ENCODE peak calls at places on chromosomes 4 and X, in five cellular contexts. P is cardiac muscle cell, O is fibroblast of lung, L is body of pancreas, S is suprapubic skin. H is an unnamed sample. For H3K36me3, the result is how much of the 10 kb centered on the place peaks cover.

GRCh38 chr4:63063765-63064164 is 1345.5 kb downstream of the TECRL start:
- DNase-seq in L (no peak), S (no peak), O (peak), P (no peak), H (no peak)

GRCh38 chr4:99790796-99791617 is 25.6 kb upstream of the DAPP1 start:
- DNase-seq in P (no peak), L (no peak), O (peak), S (no peak), H (no peak)

GRCh38 chr4:137510866-137511265 is 21.4 kb downstream of the PCDH18 start:
- DNase-seq in O (peak), P (no peak), L (peak), S (no peak), H (no peak)

GRCh38 chr4:9812530-9813340 is 31.3 kb downstream of the DRD5 start:
- DNase-seq in P (no peak), S (no peak), O (no peak), L (peak), H (no peak)

GRCh38 chr4:103137446-103137827 is 37.8 kb upstream of the BDH2 start:
- DNase-seq in O (peak), P (no peak), S (no peak), L (no peak), H (no peak)

GRCh38 chr4:39873823-39874222 is 103.9 kb downstream of the PDS5A start:
- DNase-seq in L (no peak), S (no peak), O (peak), P (no peak), H (no peak)

GRCh38 chrX:53045002-53045401 is 3.6 kb upstream of the GPR173 start:
- DNase-seq in P (no peak), S (no peak), O (no peak), L (no peak), H (no peak)

GRCh38 chr4:173167793-173168395 is 717 bp upstream of the GALNT7 start:
- DNase-seq in S (peak), P (peak), L (peak), O (peak), H (no peak)

GRCh38 chr4:985123-985830 is 1.6 kb upstream of the IDUA start:
- DNase-seq in L (peak), P (peak), O (peak), S (no peak), H (peak)

GRCh38 chr4:89598602-89599001 is 238.4 kb downstream of the SNCA start:
- DNase-seq in L (no peak), O (peak), S (no peak), P (no peak), H (no peak)

GRCh38 chrX:129771266-129771995 is 8.3 kb upstream of the SASH3 start:
- DNase-seq in P (no peak), O (no peak), L (no peak), S (no peak), H (no peak)

GRCh38 chrX:48736303-48736702 is 25.2 kb upstream of the GLOD5 start:
- DNase-seq in P (no peak), O (no peak), S (no peak), L (no peak), H (no peak)

GRCh38 chrX:129000018-129000417 is 523.3 kb downstream of the SMARCA1 start:
- DNase-seq in L (no peak), O (no peak), P (no peak), S (no peak), H (no peak)

GRCh38 chrX:103607385-103608304 is at the start of gene TCEAL3:
- DNase-seq in S (peak), L (peak), P (peak), O (peak), H (peak)

GRCh38 chr4:94641702-94642560 is 115.8 kb upstream of the BMPR1B start:
- DNase-seq in P (no peak), L (no peak), S (no peak), O (peak), H (no peak)

DNA sequence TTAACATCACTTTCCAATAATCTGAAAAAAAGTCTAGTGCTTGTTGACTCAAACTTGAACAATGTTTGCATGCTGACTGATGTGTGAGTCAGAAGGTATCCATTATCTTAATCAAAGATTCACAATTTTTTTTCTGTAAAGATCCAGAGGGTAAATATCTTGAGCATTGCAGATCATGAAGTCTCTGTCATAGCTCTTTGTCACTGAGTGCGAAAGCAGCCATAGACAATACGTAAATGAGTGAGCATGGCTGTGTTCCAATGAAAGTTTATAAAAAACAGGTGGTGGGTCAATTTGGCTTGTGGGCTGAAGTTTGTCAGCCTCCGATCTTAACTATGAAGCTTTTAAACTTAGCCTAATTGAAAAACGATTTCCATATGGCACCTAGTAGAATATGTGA is 37.7 kb downstream of the NHS start:
- DNase-seq in S (no peak), O (peak), P (no peak), L (no peak), H (no peak)
- H3K36me3 ChIP-seq in S (under half), O (under half), P (under half), L (under half), H (under half)

DNA sequence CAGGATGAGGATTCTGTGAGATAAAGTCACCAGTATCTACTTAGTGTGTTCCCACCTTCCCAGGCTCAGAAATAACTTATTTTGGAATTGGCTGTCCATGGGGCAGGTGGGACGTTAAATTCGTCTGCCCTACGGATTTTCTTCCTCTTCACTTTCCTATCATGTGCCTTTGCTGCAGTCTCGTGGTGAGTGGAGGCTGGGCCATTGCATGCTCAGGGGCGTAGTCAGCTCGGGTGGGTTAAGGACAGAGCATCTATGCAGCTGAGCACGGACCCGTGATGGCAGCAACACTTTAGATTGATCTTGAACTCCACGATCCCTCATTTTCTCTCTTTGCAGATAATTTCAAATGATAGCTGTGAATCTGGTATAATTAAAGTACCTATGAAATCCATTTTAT is 51.5 kb downstream of the CLDN22 start:
- DNase-seq in O (no peak), S (no peak), L (no peak), P (no peak), H (no peak)
- H3K36me3 ChIP-seq in O (under half), S (under half), L (under half), P (under half), H (under half)

DNA sequence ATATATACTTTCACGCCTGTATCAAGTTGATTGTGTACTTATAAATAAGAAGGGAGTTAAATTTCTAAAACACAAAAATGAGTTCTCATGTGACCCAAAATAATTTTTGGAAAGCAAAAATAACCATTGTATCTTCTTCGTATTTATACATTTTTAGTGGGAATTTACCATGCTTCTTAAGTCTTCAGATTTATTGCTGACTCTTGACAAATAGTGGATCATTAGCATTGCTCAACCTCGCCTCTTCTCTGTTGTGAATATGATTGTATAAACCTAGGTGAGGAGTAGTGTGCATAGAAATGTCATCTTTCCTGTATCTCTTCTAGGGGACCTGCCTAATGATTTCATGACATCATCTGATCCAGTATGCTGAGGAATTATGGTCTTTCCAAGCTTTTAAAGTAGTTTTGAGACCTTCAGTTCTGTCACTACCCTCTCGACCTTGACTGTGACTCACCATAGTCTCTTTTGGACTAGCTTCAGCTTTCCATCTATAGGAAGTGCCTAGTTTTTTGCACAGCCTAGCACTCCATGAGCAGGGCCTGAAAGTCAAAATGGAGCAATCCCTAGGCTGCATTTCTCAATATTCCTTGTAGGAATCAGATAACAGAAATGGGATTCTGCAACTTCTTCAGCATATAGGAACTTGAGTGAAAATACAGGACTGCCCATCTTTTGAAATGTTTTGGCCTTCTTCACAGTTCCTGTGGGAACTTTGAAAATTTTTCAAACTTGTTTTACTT is 157.6 kb downstream of the ARX start:
- DNase-seq in L (no peak), P (no peak), S (no peak), O (no peak), H (no peak)
- H3K36me3 ChIP-seq in L (under half), P (under half), S (under half), O (under half), H (under half)

DNA sequence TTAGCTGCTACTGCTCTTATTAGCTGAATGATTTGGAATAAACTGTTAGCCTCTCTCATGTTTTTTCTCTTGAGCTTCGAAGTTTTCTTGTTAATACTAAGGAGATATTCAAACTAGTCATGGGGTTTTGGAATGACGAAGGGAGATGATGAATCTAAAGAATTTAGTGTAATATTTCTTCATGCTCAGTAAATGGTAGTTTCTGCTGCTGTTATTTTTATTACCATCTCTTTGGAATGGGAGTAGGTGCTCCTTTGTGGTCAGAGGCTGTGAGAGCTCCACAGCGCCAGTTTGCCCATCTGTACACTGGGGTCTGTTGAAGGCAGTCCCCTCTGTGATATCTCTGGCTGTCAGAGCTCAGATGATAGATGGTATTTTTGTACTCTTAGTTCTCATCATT is 33.7 kb downstream of the HTT start:
- DNase-seq in L (no peak), O (no peak), P (no peak), S (no peak), H (no peak)
- H3K36me3 ChIP-seq in L (under half), O (under half), P (under half), S (half or more), H (under half)

GRCh38 chr4:143531368-143531767 is 17.9 kb downstream of the SMARCA5 start:
- DNase-seq in S (no peak), L (no peak), P (no peak), O (no peak), H (no peak)

GRCh38 chr4:143531773-143532491 is 18.4 kb downstream of the SMARCA5 start:
- DNase-seq in L (no peak), O (peak), P (no peak), S (no peak), H (no peak)
- H3K36me3 ChIP-seq in L (under half), O (under half), P (half or more), S (half or more), H (half or more)

H was measured in adrenal gland.